ENCODE peak calls at places on chromosomes 1 and 21, in four cellular contexts. K is MM.1S, B is IMR-90, M is PC-3. Y is an unnamed sample.

GRCh38 chr1:30822966-30823581 is 65.5 kb upstream of the LAPTM5 start:
- DNase-seq in K (no peak), B (no peak), M (peak), Y (no peak)

GRCh38 chr1:203523667-203524066 is 29.7 kb downstream of the OPTC start:
- DNase-seq in K (no peak), B (no peak), M (no peak), Y (no peak)

GRCh38 chr1:184387069-184387870 is 441 bp downstream of the C1orf21 start:
- DNase-seq in K (peak), B (peak), M (peak), Y (no peak)

GRCh38 chr1:154478639-154479038 is 23.4 kb upstream of the TDRD10 start:
- DNase-seq in K (peak), B (peak), M (peak), Y (peak)

GRCh38 chr1:1254667-1254998 is 8.1 kb upstream of the C1QTNF12 start:
- DNase-seq in K (no peak), B (no peak), M (no peak), Y (no peak)

GRCh38 chr1:224054012-224054411 is 59.9 kb upstream of the FBXO28 start:
- DNase-seq in K (no peak), B (no peak), M (no peak), Y (no peak)

GRCh38 chr1:65958561-65959350 is 166.1 kb downstream of the PDE4B start:
- DNase-seq in K (peak), B (peak), M (peak), Y (no peak)

GRCh38 chr1:119141020-119141424 is 569 bp upstream of the WARS2 start:
- DNase-seq in K (peak), B (no peak), M (peak), Y (peak)

GRCh38 chr1:185208626-185209170 is 51.7 kb downstream of the SWT1 start:
- DNase-seq in K (no peak), B (peak), M (peak), Y (no peak)

GRCh38 chr1:91672601-91673161 is 172.0 kb downstream of the CDC7 start:
- DNase-seq in K (no peak), B (no peak), M (no peak), Y (no peak)

GRCh38 chr21:33478858-33479678 is 706 bp downstream of the TMEM50B start:
- DNase-seq in K (peak), B (peak), M (peak), Y (no peak)

GRCh38 chr1:23984417-23985186 is 4.5 kb upstream of the SRSF10 start:
- DNase-seq in K (no peak), B (peak), M (peak), Y (no peak)

GRCh38 chr1:21304488-21304887 is 14.2 kb upstream of the ECE1 start:
- DNase-seq in K (no peak), B (no peak), M (no peak), Y (no peak)

GRCh38 chr21:45277101-45278045 is 10.3 kb downstream of the POFUT2 start:
- DNase-seq in K (no peak), B (no peak), M (no peak), Y (no peak)

GRCh38 chr1:238377280-238377919 is 486.7 kb upstream of the ZP4 start:
- DNase-seq in K (no peak), B (no peak), M (no peak), Y (no peak)

GRCh38 chr21:46617267-46618051 is 12.6 kb upstream of the S100B start:
- DNase-seq in K (no peak), B (peak), M (peak), Y (no peak)

GRCh38 chr1:155392898-155393411 is 72.3 kb downstream of the RUSC1 start:
- DNase-seq in K (no peak), B (peak), M (no peak), Y (no peak)

GRCh38 chr21:14995695-14996490 is 68.9 kb downstream of the NRIP1 start:
- DNase-seq in K (no peak), B (peak), M (peak), Y (no peak)

GRCh38 chr1:40344597-40344996 is 27.5 kb upstream of the COL9A2 start:
- DNase-seq in K (no peak), B (peak), M (no peak), Y (no peak)

GRCh38 chr1:15684042-15684461 is at the start of gene PLEKHM2:
- DNase-seq in K (peak), B (peak), M (peak), Y (no peak)

GRCh38 chr1:26582836-26583460 is 53.4 kb downstream of the RPS6KA1 start:
- DNase-seq in K (no peak), B (peak), M (peak), Y (no peak)

GRCh38 chr1:162471290-162471853 is 26.2 kb upstream of the UHMK1 start:
- DNase-seq in K (no peak), B (no peak), M (no peak), Y (no peak)

GRCh38 chr1:232628335-232629214 is 1.4 kb downstream of the SIPA1L2 start:
- DNase-seq in K (peak), B (peak), M (peak), Y (no peak)

GRCh38 chr1:190436615-190437014 is 41.0 kb downstream of the BRINP3 start:
- DNase-seq in K (peak), B (peak), M (peak), Y (no peak)

GRCh38 chr1:1348420-1349255 is 580 bp downstream of the DVL1 start:
- DNase-seq in K (no peak), B (peak), M (no peak), Y (no peak)

GRCh38 chr1:236841341-236841740 is 46.2 kb downstream of the MTR start:
- DNase-seq in K (no peak), B (no peak), M (no peak), Y (no peak)

GRCh38 chr1:154344977-154345837 is 19.9 kb downstream of the ATP8B2 start:
- DNase-seq in K (peak), B (peak), M (peak), Y (no peak)

GRCh38 chr1:164673584-164674214 is 114.7 kb downstream of the PBX1 start:
- DNase-seq in K (no peak), B (no peak), M (peak), Y (no peak)

GRCh38 chr1:211126622-211127021 is 7.3 kb downstream of the KCNH1 start:
- DNase-seq in K (no peak), B (peak), M (no peak), Y (no peak)

DNA sequence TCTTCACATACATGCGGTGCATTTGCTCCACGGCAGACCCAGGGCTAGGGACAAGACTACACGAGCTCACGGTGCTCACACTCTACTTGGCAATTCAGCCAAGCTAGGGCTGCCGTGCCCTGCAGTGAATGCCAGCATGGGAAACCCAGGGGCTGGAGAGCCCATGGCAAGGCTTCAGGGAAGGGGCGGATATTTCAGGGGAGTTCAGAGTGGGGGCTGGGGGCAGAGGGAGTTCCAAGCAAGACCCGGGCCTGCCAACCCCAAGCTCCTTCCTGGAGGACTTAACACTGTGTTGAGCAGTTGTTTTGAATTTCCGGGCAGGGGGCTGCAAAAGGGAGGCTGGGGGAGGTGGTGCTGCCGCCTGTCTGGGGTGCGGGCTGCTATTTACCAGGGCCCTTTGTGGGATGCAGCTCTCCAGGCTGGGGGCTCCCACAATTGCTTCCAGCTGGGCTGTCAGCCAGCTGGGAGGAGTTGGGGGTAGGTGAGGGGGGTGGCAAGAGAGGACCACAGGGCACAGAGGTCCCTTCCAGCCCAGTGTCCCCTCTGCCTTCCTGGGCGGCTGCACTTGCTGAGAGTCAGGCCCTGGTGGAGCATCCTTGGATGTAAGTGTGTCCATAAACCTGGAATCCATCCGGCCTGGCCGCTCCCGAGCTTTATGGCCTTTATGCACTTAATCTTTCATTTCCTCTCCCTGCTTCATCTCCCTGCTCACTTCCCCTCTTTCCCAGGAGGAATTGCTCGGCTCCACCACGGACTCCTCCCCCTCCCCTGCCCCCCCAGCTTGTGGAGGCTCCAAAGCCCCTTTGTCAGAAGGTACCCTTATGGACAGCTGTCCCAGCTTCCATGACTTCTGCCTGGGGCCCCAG is 55.8 kb upstream of the SSBP3 start:
- DNase-seq in K (no peak), B (no peak), M (no peak), Y (no peak)
- H3K4me2 ChIP-seq in K (no peak), B (no peak), M (no peak), Y (no peak)

DNA sequence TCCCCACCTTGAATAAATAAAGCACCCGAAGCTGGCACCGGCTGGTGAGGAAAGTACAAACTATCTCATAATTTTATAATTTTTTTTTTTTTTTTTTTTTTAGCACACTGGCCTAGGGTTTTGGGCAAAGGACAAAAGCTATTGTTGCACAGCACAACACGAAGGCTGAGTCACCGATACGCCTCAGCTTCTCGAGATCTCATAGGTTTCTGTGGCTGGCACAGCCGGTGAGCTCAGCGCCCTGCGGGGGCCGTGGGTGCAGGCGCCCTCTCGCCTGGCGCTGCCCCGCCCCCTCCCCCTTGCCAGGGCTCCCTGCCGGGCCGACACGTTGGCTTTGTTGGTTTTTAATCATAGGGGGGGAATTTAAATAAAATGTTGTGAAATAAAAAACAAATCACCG is 17.2 kb downstream of the CASZ1 start:
- DNase-seq in K (no peak), B (no peak), M (peak), Y (peak)
- H2AFZ ChIP-seq in K (no peak), B (no peak), M (peak), Y (peak)

GRCh38 chr21:36606983-36607325 is 92.0 kb upstream of the SIM2 start:
- DNase-seq in K (peak), B (no peak), M (no peak), Y (no peak)

GRCh38 chr21:36608251-36608650 is 90.7 kb upstream of the SIM2 start:
- DNase-seq in K (peak), B (no peak), M (no peak), Y (no peak)

GRCh38 chr21:36602735-36603134 is 96.2 kb upstream of the SIM2 start:
- DNase-seq in K (no peak), B (no peak), M (no peak), Y (no peak)

GRCh38 chr21:36606292-36606982 is 92.5 kb upstream of the SIM2 start:
- DNase-seq in K (peak), B (no peak), M (no peak), Y (no peak)

GRCh38 chr21:36603221-36603620 is 95.7 kb upstream of the SIM2 start:
- DNase-seq in K (no peak), B (no peak), M (no peak), Y (no peak)
- H3K4me2 ChIP-seq in K (no peak), B (no peak), M (no peak), Y (no peak)

GRCh38 chr1:96865731-96866684 is 144.4 kb downstream of the PTBP2 start:
- DNase-seq in K (no peak), B (peak), M (peak), Y (no peak)
- H2AFZ ChIP-seq in K (no peak), B (no peak), M (no peak), Y (peak)

GRCh38 chr1:167629681-167630567 is at the start of gene RCSD1:
- DNase-seq in K (peak), B (no peak), M (no peak), Y (no peak)
- H3K4me2 ChIP-seq in K (peak), B (peak), M (peak), Y (no peak)

GRCh38 chr1:117732065-117732789 is 126.4 kb downstream of the TENT5C start:
- DNase-seq in K (no peak), B (peak), M (no peak), Y (no peak)
- H2AFZ ChIP-seq in K (no peak), B (peak), M (no peak), Y (no peak)

GRCh38 chr1:147581459-147581858 is 40.2 kb downstream of the BCL9 start:
- DNase-seq in K (no peak), B (no peak), M (no peak), Y (no peak)

GRCh38 chr1:147579532-147580199 is 38.4 kb downstream of the BCL9 start:
- DNase-seq in K (no peak), B (peak), M (no peak), Y (no peak)

GRCh38 chr1:147577033-147577773 is 35.9 kb downstream of the BCL9 start:
- DNase-seq in K (no peak), B (no peak), M (no peak), Y (no peak)

GRCh38 chr1:147580609-147581008 is 39.3 kb downstream of the BCL9 start:
- DNase-seq in K (no peak), B (no peak), M (no peak), Y (no peak)

GRCh38 chr1:147580200-147580557 is 38.9 kb downstream of the BCL9 start:
- DNase-seq in K (no peak), B (peak), M (peak), Y (no peak)
- H3K4me2 ChIP-seq in K (no peak), B (peak), M (no peak), Y (no peak)

GRCh38 chr1:212928323-212929281 is 21.7 kb upstream of the VASH2 start:
- DNase-seq in K (no peak), B (peak), M (no peak), Y (no peak)
- H2AFZ ChIP-seq in K (no peak), B (peak), M (no peak), Y (no peak)

Y was measured in PC-9.